ENCODE peak calls at places on chromosome 20, in nine cellular contexts. A, T, Z, J, S, D, I, M and B are unnamed samples.

GRCh38 chr20:52190437-52191131 is 995 bp downstream of the ZFP64 start:
- DNase-seq in D (peak), S (peak), T (peak), I (peak), A (peak), J (peak), M (peak), Z (peak), B (no peak)

GRCh38 chr20:10611357-10611756 is 62.4 kb downstream of the JAG1 start:
- DNase-seq in S (peak), J (peak), D (no peak), A (no peak), Z (peak), T (no peak), I (no peak), M (no peak), B (peak)

GRCh38 chr20:62796699-62797491 is 622 bp downstream of the MRGBP start:
- DNase-seq in D (no peak), S (no peak), M (no peak), A (no peak), I (no peak), J (no peak), T (no peak), Z (no peak), B (no peak)

GRCh38 chr20:62219101-62219991 is 732 bp downstream of the HRH3 start:
- DNase-seq in M (no peak), S (no peak), Z (no peak), T (no peak), D (no peak), I (peak), J (peak), A (no peak), B (no peak)

GRCh38 chr20:46117704-46118467 is at the start of gene CD40:
- DNase-seq in Z (peak), T (peak), I (no peak), J (peak), M (peak), D (peak), A (peak), S (peak), B (peak)

GRCh38 chr20:34111057-34111711 is 859 bp downstream of the EIF2S2 start:
- DNase-seq in J (no peak), S (peak), A (no peak), T (no peak), Z (peak), I (no peak), D (no peak), M (peak), B (no peak)

GRCh38 chr20:35479798-35480197 is 24.4 kb downstream of the CEP250 start:
- DNase-seq in J (no peak), A (no peak), D (no peak), T (no peak), Z (no peak), M (no peak), S (no peak), I (no peak), B (no peak)

GRCh38 chr20:21173496-21174025 is 47.7 kb downstream of the KIZ start:
- DNase-seq in J (no peak), D (no peak), Z (no peak), S (no peak), A (no peak), T (no peak), M (peak), I (no peak), B (no peak)

GRCh38 chr20:19974621-19975435 is 42.3 kb upstream of the NAA20 start:
- DNase-seq in A (no peak), Z (peak), S (peak), I (peak), D (peak), J (no peak), T (no peak), M (peak), B (peak)

GRCh38 chr20:34703573-34704176 is 469 bp upstream of the TP53INP2 start:
- DNase-seq in S (peak), A (no peak), M (peak), D (peak), J (peak), Z (peak), T (no peak), I (peak), B (no peak)

GRCh38 chr20:41172296-41173140 is 35.2 kb downstream of the PLCG1 start:
- DNase-seq in S (peak), T (no peak), I (no peak), A (no peak), Z (no peak), J (no peak), D (peak), M (no peak), B (no peak)

GRCh38 chr20:41643504-41643938 is 25.3 kb upstream of the CHD6 start:
- DNase-seq in I (peak), Z (peak), D (peak), A (no peak), T (no peak), M (no peak), J (no peak), S (peak), B (no peak)

GRCh38 chr20:2032168-2032567 is 38.3 kb upstream of the PDYN start:
- DNase-seq in J (no peak), Z (peak), A (no peak), T (no peak), D (no peak), S (no peak), M (no peak), I (no peak), B (no peak)

GRCh38 chr20:59269396-59270025 is 30.9 kb upstream of the EDN3 start:
- DNase-seq in T (no peak), A (no peak), Z (no peak), M (no peak), J (no peak), D (no peak), I (no peak), S (no peak), B (no peak)

GRCh38 chr20:60087563-60088105 is 129.4 kb downstream of the CDH26 start:
- DNase-seq in T (no peak), Z (no peak), M (no peak), J (no peak), S (peak), A (no peak), D (no peak), I (no peak), B (no peak)

GRCh38 chr20:63138855-63139341 is 77.0 kb downstream of the YTHDF1 start:
- DNase-seq in A (no peak), J (no peak), Z (peak), T (no peak), I (no peak), M (no peak), S (peak), D (no peak), B (peak)

GRCh38 chr20:3846378-3846739 is 275 bp upstream of the MAVS start:
- DNase-seq in A (peak), Z (no peak), M (no peak), D (no peak), J (no peak), I (no peak), S (no peak), T (no peak), B (peak)

GRCh38 chr20:41456341-41456740 is 89.7 kb upstream of the EMILIN3 start:
- DNase-seq in D (no peak), M (no peak), T (no peak), Z (no peak), S (peak), I (no peak), A (no peak), J (no peak), B (no peak)

GRCh38 chr20:34773726-34774125 is 51.7 kb downstream of the NCOA6 start:
- DNase-seq in Z (no peak), I (no peak), D (no peak), S (peak), M (no peak), A (no peak), J (no peak), T (no peak), B (no peak)

GRCh38 chr20:49510562-49511117 is 28.2 kb upstream of the KCNB1 start:
- DNase-seq in A (no peak), M (peak), D (no peak), S (peak), I (no peak), J (no peak), Z (peak), T (no peak), B (peak)

GRCh38 chr20:44650777-44651493 is 564 bp downstream of the ADA start:
- DNase-seq in S (peak), Z (no peak), A (no peak), T (no peak), J (no peak), M (no peak), D (no peak), I (no peak), B (peak)

GRCh38 chr20:38222231-38222922 is 38.2 kb downstream of the KIAA1755 start:
- DNase-seq in A (peak), Z (peak), D (peak), S (peak), T (peak), J (peak), I (peak), M (peak), B (peak)

GRCh38 chr20:57087102-57087501 is 179.3 kb downstream of the BMP7 start:
- DNase-seq in I (no peak), T (no peak), J (no peak), A (no peak), S (no peak), M (no peak), Z (no peak), D (no peak), B (no peak)

GRCh38 chr20:23092861-23093543 is 6.9 kb upstream of the CD93 start:
- DNase-seq in J (no peak), D (peak), I (no peak), Z (no peak), T (no peak), S (no peak), A (no peak), M (no peak), B (no peak)

GRCh38 chr20:63572788-63573738 is 976 bp downstream of the HELZ2 start:
- DNase-seq in S (no peak), I (no peak), J (peak), M (no peak), T (no peak), Z (peak), A (no peak), D (no peak), B (no peak)

GRCh38 chr20:17896247-17896723 is 72.3 kb downstream of the SNX5 start:
- DNase-seq in J (no peak), Z (peak), D (no peak), I (no peak), M (no peak), A (no peak), S (peak), T (no peak), B (no peak)

GRCh38 chr20:53157443-53158408 is 185.6 kb downstream of the TSHZ2 start:
- DNase-seq in S (peak), M (peak), J (peak), A (no peak), D (no peak), T (peak), Z (peak), I (no peak), B (peak)

GRCh38 chr20:21557246-21557982 is 43.5 kb upstream of the NKX2-2 start:
- DNase-seq in I (no peak), A (no peak), M (no peak), D (no peak), Z (no peak), J (no peak), T (no peak), S (no peak), B (no peak)

GRCh38 chr20:19583532-19584175 is 174.4 kb upstream of the RIN2 start:
- DNase-seq in I (peak), M (peak), S (peak), T (peak), D (peak), J (peak), A (peak), Z (peak), B (peak)

GRCh38 chr20:45495438-45495985 is 19.9 kb downstream of the SPINT3 start:
- DNase-seq in D (no peak), J (no peak), Z (no peak), M (no peak), I (no peak), A (no peak), T (no peak), S (peak), B (no peak)

GRCh38 chr20:51431321-51431720 is 111.2 kb downstream of the NFATC2 start:
- DNase-seq in A (no peak), Z (no peak), S (no peak), M (no peak), T (no peak), D (no peak), J (no peak), I (no peak), B (no peak)